ENCODE peak calls at places on chromosomes 1 and 21, in nine cellular contexts. F, X, E, C, U, Z, T, O and H are unnamed samples.
A peak's percentile ranks its signal among the peaks of the same experiment; 100 is the strongest.

GRCh38 chr1:117586747-117587478 is 18.9 kb upstream of the TENT5C start:
- DNase-seq in Z (no peak), T (no peak), F (no peak), O (no peak), X (no peak), U (no peak), C (no peak), E (no peak), H (no peak)

GRCh38 chr1:67785847-67786753 is 47.2 kb downstream of the GNG12 start:
- DNase-seq in E (no peak), F (no peak), Z (no peak), U (no peak), X (no peak), C (no peak), T (no peak), O (no peak), H (no peak)

GRCh38 chr1:41799723-41800122 is 119.0 kb downstream of the HIVEP3 start:
- DNase-seq in F (no peak), C (no peak), U (no peak), X (peak; percentile 8), O (no peak), T (no peak), E (no peak), Z (no peak), H (no peak)

GRCh38 chr1:172146149-172146850 is 274.2 kb upstream of the C1orf105 start:
- DNase-seq in T (no peak), U (no peak), E (no peak), C (no peak), Z (no peak), O (no peak), X (peak; percentile 46), F (no peak), H (no peak)

GRCh38 chr1:109815809-109816791 is 52.4 kb upstream of the EPS8L3 start:
- DNase-seq in T (no peak), F (no peak), O (no peak), E (no peak), X (peak; percentile 41), C (no peak), U (no peak), Z (no peak), H (no peak)

GRCh38 chr1:159341736-159342135 is 39.6 kb downstream of the FCER1A start:
- DNase-seq in Z (no peak), C (no peak), T (no peak), E (no peak), O (no peak), U (no peak), X (no peak), F (no peak), H (no peak)

GRCh38 chr1:183206538-183207117 is 20.6 kb downstream of the LAMC2 start:
- DNase-seq in X (no peak), C (no peak), U (no peak), Z (no peak), F (no peak), E (no peak), O (no peak), T (no peak), H (no peak)

GRCh38 chr1:109253803-109254620 is 4.7 kb downstream of the CELSR2 start:
- DNase-seq in T (no peak), Z (no peak), O (peak; percentile 37), U (no peak), F (peak; percentile 69), C (no peak), X (peak; percentile 48), E (no peak), H (peak; percentile 38)

GRCh38 chr1:54273837-54274192 is 73.8 kb downstream of the MRPL37 start:
- DNase-seq in T (no peak), E (no peak), F (no peak), O (peak; percentile 60), X (no peak), Z (peak; percentile 44), C (no peak), U (peak; percentile 43), H (no peak)

GRCh38 chr1:26529655-26530539 is at the start of gene RPS6KA1:
- DNase-seq in E (peak; percentile 37), T (no peak), C (peak; percentile 81), F (peak; percentile 38), X (peak; percentile 36), Z (peak; percentile 78), U (peak; percentile 67), O (peak; percentile 94), H (peak; percentile 76)
- H3K4me1 ChIP-seq in E (peaks cover 21% of the 10 kb centered on the region), T (peaks cover 24% of the 10 kb centered on the region), C (peaks cover 18% of the 10 kb centered on the region), F (peaks cover 66% of the 10 kb centered on the region), X (no peaks in the 10 kb centered on the region), Z (peaks cover 52% of the 10 kb centered on the region), U (peaks cover 10% of the 10 kb centered on the region), O (peaks cover 12% of the 10 kb centered on the region), H (peaks cover 23% of the 10 kb centered on the region)

GRCh38 chr1:150302907-150303306 is 9.2 kb downstream of the MRPS21 start:
- DNase-seq in Z (no peak), U (no peak), F (no peak), C (no peak), E (no peak), O (no peak), T (no peak), X (no peak), H (no peak)
- H3K4me1 ChIP-seq in Z (no peaks in the 10 kb centered on the region), U (no peaks in the 10 kb centered on the region), F (no peaks in the 10 kb centered on the region), C (no peaks in the 10 kb centered on the region), E (no peaks in the 10 kb centered on the region), O (no peaks in the 10 kb centered on the region), T (no peaks in the 10 kb centered on the region), X (no peaks in the 10 kb centered on the region), H (peaks cover 2% of the 10 kb centered on the region)

DNA sequence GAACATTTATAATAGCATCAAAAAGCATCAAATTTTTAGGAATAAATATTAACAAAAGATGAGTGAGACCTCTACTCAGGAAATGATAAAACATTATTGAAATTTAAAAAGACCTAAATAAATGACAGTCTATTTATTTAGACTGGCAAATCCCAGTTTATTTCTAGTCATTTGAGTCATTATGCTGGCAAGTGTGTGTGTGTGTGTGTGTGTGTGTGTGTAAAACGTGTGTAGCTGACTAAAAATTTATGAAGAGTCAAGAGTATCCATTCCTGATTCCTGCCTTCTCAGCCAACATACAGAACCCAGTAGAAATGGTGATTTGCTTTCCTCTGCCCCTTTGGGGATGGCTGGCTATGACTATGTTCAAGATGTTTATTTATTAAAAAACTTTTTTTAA is 46.2 kb downstream of the OSBPL9 start:
- DNase-seq in E (no peak), O (no peak), X (peak; percentile 49), U (no peak), F (no peak), C (no peak), T (no peak), Z (no peak), H (no peak)
- H3K4me1 ChIP-seq in E (peaks cover 43% of the 10 kb centered on the region), O (no peaks in the 10 kb centered on the region), X (peaks cover 7% of the 10 kb centered on the region), U (peaks cover 62% of the 10 kb centered on the region), F (peaks cover 10% of the 10 kb centered on the region), C (peaks cover 25% of the 10 kb centered on the region), T (peaks cover 11% of the 10 kb centered on the region), Z (peaks cover 10% of the 10 kb centered on the region), H (no peaks in the 10 kb centered on the region)

DNA sequence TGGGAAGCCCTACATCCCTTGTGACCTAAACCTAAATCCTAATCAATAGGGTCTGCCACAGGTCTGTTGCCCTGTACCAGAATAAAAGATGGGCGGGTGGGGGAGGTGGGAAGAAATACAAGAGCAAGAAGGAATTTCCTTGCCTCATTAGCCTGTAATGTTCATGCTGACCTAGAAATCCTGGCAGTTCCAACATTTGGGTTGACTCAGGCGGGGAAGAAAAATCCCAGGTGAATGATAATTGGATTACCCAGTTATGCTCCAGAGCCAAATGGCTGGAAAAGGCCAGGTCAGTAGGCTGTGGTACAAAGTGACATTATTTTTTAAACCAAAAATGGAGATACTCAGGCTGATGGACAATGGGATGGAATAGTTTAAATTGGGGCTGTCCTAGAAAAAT is 27.3 kb upstream of the A3GALT2 start:
- DNase-seq in X (peak; percentile 78), T (no peak), F (no peak), C (no peak), E (no peak), O (no peak), Z (no peak), U (no peak), H (no peak)
- H3K4me1 ChIP-seq in X (peaks cover 31% of the 10 kb centered on the region), T (peaks cover 52% of the 10 kb centered on the region), F (peaks cover 82% of the 10 kb centered on the region), C (peaks cover 22% of the 10 kb centered on the region), E (peaks cover 41% of the 10 kb centered on the region), O (peaks cover 43% of the 10 kb centered on the region), Z (peaks cover 59% of the 10 kb centered on the region), U (peaks cover 58% of the 10 kb centered on the region), H (peaks cover 44% of the 10 kb centered on the region)

GRCh38 chr21:45477176-45478114 is 64.8 kb downstream of the SLC19A1 start:
- DNase-seq in O (peak; percentile 71), C (no peak), T (no peak), U (peak; percentile 13), E (no peak), X (no peak), Z (no peak), F (no peak), H (no peak)

GRCh38 chr21:45478115-45478801 is 64.0 kb downstream of the SLC19A1 start:
- DNase-seq in E (peak; percentile 46), U (peak; percentile 70), F (peak; percentile 48), O (peak; percentile 90), X (peak; percentile 57), C (peak; percentile 55), Z (peak; percentile 67), T (no peak), H (peak; percentile 76)

GRCh38 chr21:45480701-45481500 is 61.3 kb downstream of the SLC19A1 start:
- DNase-seq in U (peak; percentile 11), Z (no peak), E (no peak), C (no peak), O (peak; percentile 78), X (no peak), F (no peak), T (no peak), H (no peak)

GRCh38 chr21:45479691-45480675 is 62.3 kb downstream of the SLC19A1 start:
- DNase-seq in T (no peak), E (no peak), F (no peak), Z (no peak), X (no peak), U (peak; percentile 9), O (peak; percentile 78), C (no peak), H (no peak)

GRCh38 chr21:45478816-45479669 is 63.2 kb downstream of the SLC19A1 start:
- DNase-seq in U (peak; percentile 8), Z (no peak), E (no peak), T (no peak), C (no peak), F (no peak), O (peak; percentile 70), X (no peak), H (no peak)
- H3K4me1 ChIP-seq in U (peaks cover 16% of the 10 kb centered on the region), Z (peaks cover 12% of the 10 kb centered on the region), E (no peaks in the 10 kb centered on the region), T (no peaks in the 10 kb centered on the region), C (no peaks in the 10 kb centered on the region), F (peaks cover 3% of the 10 kb centered on the region), O (peaks cover 12% of the 10 kb centered on the region), X (no peaks in the 10 kb centered on the region), H (peaks cover 3% of the 10 kb centered on the region)